ENCODE peak calls at places on chromosomes 4 and X, in four cellular contexts. One of them, this sample, is unnamed.
A peak's percentile ranks its signal among the peaks of the same experiment; 100 is the strongest.

GRCh38 chr4:127479031-127479622 is 153.6 kb upstream of the INTU start:
- DNase-seq in amniotic stem cell: peak; percentile 23
- DNase-seq in stromal cell of bone marrow: peak; percentile 28
- DNase-seq in GM12891: no peak
- DNase-seq in this sample: peak; percentile 51

GRCh38 chr4:28879178-28879577 is 1841.0 kb upstream of the PCDH7 start:
- DNase-seq in GM12891: no peak
- DNase-seq in amniotic stem cell: no peak
- DNase-seq in stromal cell of bone marrow: no peak
- DNase-seq in this sample: no peak

GRCh38 chr4:19285146-19285545 is 966.6 kb upstream of the SLIT2 start:
- DNase-seq in amniotic stem cell: no peak
- DNase-seq in GM12891: no peak
- DNase-seq in stromal cell of bone marrow: no peak
- DNase-seq in this sample: no peak

GRCh38 chr4:53855886-53856260 is 208.5 kb downstream of the CHIC2 start:
- DNase-seq in amniotic stem cell: no peak
- DNase-seq in GM12891: no peak
- DNase-seq in stromal cell of bone marrow: peak; percentile 88
- DNase-seq in this sample: no peak

GRCh38 chr4:75722417-75722816 is 2.0 kb upstream of the USO1 start:
- DNase-seq in stromal cell of bone marrow: no peak
- DNase-seq in GM12891: no peak
- DNase-seq in amniotic stem cell: no peak
- DNase-seq in this sample: no peak

GRCh38 chr4:41887821-41888699 is 47.2 kb upstream of the TMEM33 start:
- DNase-seq in GM12891: no peak
- DNase-seq in amniotic stem cell: peak; percentile 19
- DNase-seq in stromal cell of bone marrow: peak; percentile 28
- DNase-seq in this sample: peak; percentile 37

GRCh38 chr4:110005461-110006056 is 92.9 kb downstream of the EGF start:
- DNase-seq in stromal cell of bone marrow: peak; percentile 60
- DNase-seq in GM12891: no peak
- DNase-seq in amniotic stem cell: peak; percentile 26
- DNase-seq in this sample: peak; percentile 65

GRCh38 chrX:37302569-37302968 is 46.6 kb upstream of the PRRG1 start:
- DNase-seq in stromal cell of bone marrow: peak; percentile 4
- DNase-seq in GM12891: no peak
- DNase-seq in amniotic stem cell: no peak
- DNase-seq in this sample: peak; percentile 1

GRCh38 chr4:173879286-173879908 is 349.4 kb upstream of the HAND2 start:
- DNase-seq in stromal cell of bone marrow: no peak
- DNase-seq in amniotic stem cell: no peak
- DNase-seq in GM12891: no peak
- DNase-seq in this sample: no peak

GRCh38 chr4:41177016-41177415 is 37.3 kb downstream of the APBB2 start:
- DNase-seq in GM12891: no peak
- DNase-seq in stromal cell of bone marrow: peak; percentile 60
- DNase-seq in amniotic stem cell: peak; percentile 36
- DNase-seq in this sample: peak; percentile 57

GRCh38 chr4:113141901-113142346 is 92.5 kb downstream of the ANK2 start:
- DNase-seq in GM12891: no peak
- DNase-seq in stromal cell of bone marrow: peak; percentile 70
- DNase-seq in amniotic stem cell: no peak
- DNase-seq in this sample: no peak

GRCh38 chrX:120109378-120109777 is 6.3 kb downstream of the RHOXF1 start:
- DNase-seq in stromal cell of bone marrow: no peak
- DNase-seq in amniotic stem cell: no peak
- DNase-seq in GM12891: no peak
- DNase-seq in this sample: no peak

GRCh38 chr4:71130827-71131603 is 137.6 kb downstream of the DCK start:
- DNase-seq in amniotic stem cell: peak; percentile 83
- DNase-seq in GM12891: no peak
- DNase-seq in stromal cell of bone marrow: peak; percentile 82
- DNase-seq in this sample: peak; percentile 26

GRCh38 chr4:52942936-52943335 is 80.8 kb downstream of the RASL11B start:
- DNase-seq in GM12891: no peak
- DNase-seq in stromal cell of bone marrow: no peak
- DNase-seq in amniotic stem cell: no peak
- DNase-seq in this sample: no peak

GRCh38 chr4:6275898-6276563 is 6.4 kb downstream of the WFS1 start:
- DNase-seq in stromal cell of bone marrow: no peak
- DNase-seq in amniotic stem cell: no peak
- DNase-seq in GM12891: no peak
- DNase-seq in this sample: no peak

GRCh38 chr4:1330761-1331590 is 16.0 kb upstream of the UVSSA start:
- DNase-seq in amniotic stem cell: no peak
- DNase-seq in GM12891: no peak
- DNase-seq in stromal cell of bone marrow: no peak
- DNase-seq in this sample: no peak

GRCh38 chr4:25814323-25814722 is 48.5 kb downstream of the SEL1L3 start:
- DNase-seq in amniotic stem cell: no peak
- DNase-seq in GM12891: no peak
- DNase-seq in stromal cell of bone marrow: no peak
- DNase-seq in this sample: no peak

GRCh38 chr4:67459164-67459563 is 86.1 kb downstream of the CENPC start:
- DNase-seq in stromal cell of bone marrow: no peak
- DNase-seq in GM12891: no peak
- DNase-seq in amniotic stem cell: no peak
- DNase-seq in this sample: no peak

GRCh38 chr4:176290520-176290919 is 21.5 kb upstream of the ASB5 start:
- DNase-seq in stromal cell of bone marrow: no peak
- DNase-seq in GM12891: no peak
- DNase-seq in amniotic stem cell: no peak
- DNase-seq in this sample: no peak

GRCh38 chr4:162163892-162164759 is at the start of gene FSTL5:
- DNase-seq in GM12891: peak; percentile 4
- DNase-seq in stromal cell of bone marrow: peak; percentile 0
- DNase-seq in amniotic stem cell: peak; percentile 46
- DNase-seq in this sample: peak; percentile 21

GRCh38 chr4:172356002-172356401 is 542.8 kb downstream of the GALNTL6 start:
- DNase-seq in stromal cell of bone marrow: peak; percentile 1
- DNase-seq in amniotic stem cell: peak; percentile 22
- DNase-seq in GM12891: no peak
- DNase-seq in this sample: peak; percentile 32

GRCh38 chr4:150384249-150384648 is 197.7 kb upstream of the MAB21L2 start:
- DNase-seq in stromal cell of bone marrow: no peak
- DNase-seq in amniotic stem cell: no peak
- DNase-seq in GM12891: no peak
- DNase-seq in this sample: no peak

GRCh38 chr4:74389494-74389893 is 24.5 kb downstream of the EREG start:
- DNase-seq in GM12891: no peak
- DNase-seq in stromal cell of bone marrow: no peak
- DNase-seq in amniotic stem cell: no peak
- DNase-seq in this sample: no peak

GRCh38 chr4:98672583-98673281 is 14.3 kb upstream of the TSPAN5 start:
- DNase-seq in amniotic stem cell: no peak
- DNase-seq in stromal cell of bone marrow: no peak
- DNase-seq in GM12891: no peak
- DNase-seq in this sample: no peak

GRCh38 chr4:122764071-122764807 is 31.7 kb downstream of the BBS12 start:
- DNase-seq in amniotic stem cell: peak; percentile 43
- DNase-seq in stromal cell of bone marrow: peak; percentile 56
- DNase-seq in GM12891: no peak
- DNase-seq in this sample: no peak

GRCh38 chrX:1481636-1482529 is 29.2 kb upstream of the ASMTL start:
- DNase-seq in GM12891: no peak
- DNase-seq in amniotic stem cell: no peak
- DNase-seq in stromal cell of bone marrow: peak; percentile 53
- DNase-seq in this sample: peak; percentile 82

GRCh38 chr4:98720871-98721480 is 62.6 kb upstream of the TSPAN5 start:
- DNase-seq in GM12891: no peak
- DNase-seq in amniotic stem cell: no peak
- DNase-seq in stromal cell of bone marrow: peak; percentile 12
- DNase-seq in this sample: no peak

GRCh38 chrX:68261060-68261672 is 172.1 kb downstream of the OPHN1 start:
- DNase-seq in GM12891: no peak
- DNase-seq in amniotic stem cell: no peak
- DNase-seq in stromal cell of bone marrow: peak; percentile 9
- DNase-seq in this sample: no peak

GRCh38 chrX:74536142-74537010 is 78.0 kb downstream of the RLIM start:
- DNase-seq in GM12891: peak; percentile 46
- DNase-seq in amniotic stem cell: peak; percentile 25
- DNase-seq in stromal cell of bone marrow: peak; percentile 40
- DNase-seq in this sample: peak; percentile 81

This sample was measured in fibroblast of the conjunctiva.